ENCODE peak calls at places on chromosomes 3 and 15, in eight cellular contexts. One of them, this sample, is unnamed.
A peak's percentile ranks its signal among the peaks of the same experiment; 100 is the strongest.

GRCh38 chr15:93470042-93470441 is 381.0 kb upstream of the RGMA start:
- DNase-seq in DMS 273 treated with DMSO at 0.1 percent for 48 hours: no peak
- DNase-seq in posterior cingulate gyrus: no peak
- DNase-seq in B cell: no peak
- DNase-seq in activated CD8-positive, alpha-beta memory T cell treated with anti-CD3 and anti-CD28 coated beads for 48 hours: no peak
- DNase-seq in sigmoid colon: no peak
- DNase-seq in NCI-H1092 treated with DMSO at 0.1 percent for 48 hours: no peak
- DNase-seq in epithelial cell of esophagus: no peak
- DNase-seq in this sample: no peak

GRCh38 chr3:15011174-15011573 is 53.9 kb downstream of the MRPS25 start:
- DNase-seq in NCI-H1092 treated with DMSO at 0.1 percent for 48 hours: no peak
- DNase-seq in epithelial cell of esophagus: peak; percentile 76
- DNase-seq in sigmoid colon: no peak
- DNase-seq in B cell: no peak
- DNase-seq in activated CD8-positive, alpha-beta memory T cell treated with anti-CD3 and anti-CD28 coated beads for 48 hours: no peak
- DNase-seq in DMS 273 treated with DMSO at 0.1 percent for 48 hours: no peak
- DNase-seq in posterior cingulate gyrus: no peak
- DNase-seq in this sample: no peak

GRCh38 chr3:114356084-114357009 is 62.5 kb downstream of the TIGIT start:
- DNase-seq in activated CD8-positive, alpha-beta memory T cell treated with anti-CD3 and anti-CD28 coated beads for 48 hours: no peak
- DNase-seq in NCI-H1092 treated with DMSO at 0.1 percent for 48 hours: no peak
- DNase-seq in posterior cingulate gyrus: no peak
- DNase-seq in B cell: no peak
- DNase-seq in epithelial cell of esophagus: no peak
- DNase-seq in sigmoid colon: no peak
- DNase-seq in DMS 273 treated with DMSO at 0.1 percent for 48 hours: no peak
- DNase-seq in this sample: no peak

GRCh38 chr3:178152010-178152409 is 384.2 kb upstream of the KCNMB2 start:
- DNase-seq in posterior cingulate gyrus: no peak
- DNase-seq in epithelial cell of esophagus: no peak
- DNase-seq in NCI-H1092 treated with DMSO at 0.1 percent for 48 hours: peak; percentile 36
- DNase-seq in B cell: no peak
- DNase-seq in sigmoid colon: no peak
- DNase-seq in DMS 273 treated with DMSO at 0.1 percent for 48 hours: no peak
- DNase-seq in activated CD8-positive, alpha-beta memory T cell treated with anti-CD3 and anti-CD28 coated beads for 48 hours: no peak
- DNase-seq in this sample: no peak

GRCh38 chr15:88605507-88606436 is 15.4 kb upstream of the AEN start:
- DNase-seq in epithelial cell of esophagus: peak; percentile 52
- DNase-seq in sigmoid colon: no peak
- DNase-seq in activated CD8-positive, alpha-beta memory T cell treated with anti-CD3 and anti-CD28 coated beads for 48 hours: no peak
- DNase-seq in posterior cingulate gyrus: peak; percentile 88
- DNase-seq in NCI-H1092 treated with DMSO at 0.1 percent for 48 hours: peak; percentile 57
- DNase-seq in B cell: no peak
- DNase-seq in DMS 273 treated with DMSO at 0.1 percent for 48 hours: no peak
- DNase-seq in this sample: no peak

GRCh38 chr3:125192190-125193035 is 20.1 kb downstream of the SLC12A8 start:
- DNase-seq in sigmoid colon: no peak
- DNase-seq in B cell: no peak
- DNase-seq in posterior cingulate gyrus: peak; percentile 26
- DNase-seq in activated CD8-positive, alpha-beta memory T cell treated with anti-CD3 and anti-CD28 coated beads for 48 hours: no peak
- DNase-seq in DMS 273 treated with DMSO at 0.1 percent for 48 hours: no peak
- DNase-seq in epithelial cell of esophagus: peak; percentile 47
- DNase-seq in NCI-H1092 treated with DMSO at 0.1 percent for 48 hours: no peak
- DNase-seq in this sample: no peak

GRCh38 chr15:20295238-20295811 is 246.3 kb downstream of the GOLGA6L6 start:
- DNase-seq in activated CD8-positive, alpha-beta memory T cell treated with anti-CD3 and anti-CD28 coated beads for 48 hours: no peak
- DNase-seq in posterior cingulate gyrus: no peak
- DNase-seq in epithelial cell of esophagus: no peak
- DNase-seq in sigmoid colon: no peak
- DNase-seq in DMS 273 treated with DMSO at 0.1 percent for 48 hours: no peak
- DNase-seq in NCI-H1092 treated with DMSO at 0.1 percent for 48 hours: no peak
- DNase-seq in B cell: no peak
- DNase-seq in this sample: peak; percentile 74

GRCh38 chr15:73994912-73995622 is 551 bp downstream of the PML start:
- DNase-seq in DMS 273 treated with DMSO at 0.1 percent for 48 hours: no peak
- DNase-seq in NCI-H1092 treated with DMSO at 0.1 percent for 48 hours: no peak
- DNase-seq in sigmoid colon: peak; percentile 76
- DNase-seq in B cell: no peak
- DNase-seq in epithelial cell of esophagus: no peak
- DNase-seq in posterior cingulate gyrus: peak; percentile 83
- DNase-seq in activated CD8-positive, alpha-beta memory T cell treated with anti-CD3 and anti-CD28 coated beads for 48 hours: no peak
- DNase-seq in this sample: no peak

GRCh38 chr3:142022381-142022780 is 127.0 kb downstream of the TFDP2 start:
- DNase-seq in sigmoid colon: no peak
- DNase-seq in NCI-H1092 treated with DMSO at 0.1 percent for 48 hours: no peak
- DNase-seq in posterior cingulate gyrus: no peak
- DNase-seq in epithelial cell of esophagus: no peak
- DNase-seq in DMS 273 treated with DMSO at 0.1 percent for 48 hours: peak; percentile 41
- DNase-seq in B cell: no peak
- DNase-seq in activated CD8-positive, alpha-beta memory T cell treated with anti-CD3 and anti-CD28 coated beads for 48 hours: no peak
- DNase-seq in this sample: no peak

GRCh38 chr3:71168043-71168720 is 415.3 kb downstream of the FOXP1 start:
- DNase-seq in activated CD8-positive, alpha-beta memory T cell treated with anti-CD3 and anti-CD28 coated beads for 48 hours: no peak
- DNase-seq in sigmoid colon: no peak
- DNase-seq in posterior cingulate gyrus: no peak
- DNase-seq in DMS 273 treated with DMSO at 0.1 percent for 48 hours: no peak
- DNase-seq in NCI-H1092 treated with DMSO at 0.1 percent for 48 hours: no peak
- DNase-seq in epithelial cell of esophagus: no peak
- DNase-seq in B cell: no peak
- DNase-seq in this sample: no peak

GRCh38 chr15:66563126-66563525 is 2.7 kb downstream of the LCTL start:
- DNase-seq in B cell: no peak
- DNase-seq in activated CD8-positive, alpha-beta memory T cell treated with anti-CD3 and anti-CD28 coated beads for 48 hours: no peak
- DNase-seq in epithelial cell of esophagus: peak; percentile 12
- DNase-seq in posterior cingulate gyrus: no peak
- DNase-seq in sigmoid colon: no peak
- DNase-seq in NCI-H1092 treated with DMSO at 0.1 percent for 48 hours: no peak
- DNase-seq in DMS 273 treated with DMSO at 0.1 percent for 48 hours: no peak
- DNase-seq in this sample: no peak

GRCh38 chr15:64046347-64047153 is at the start of gene DAPK2:
- DNase-seq in NCI-H1092 treated with DMSO at 0.1 percent for 48 hours: peak; percentile 18
- DNase-seq in activated CD8-positive, alpha-beta memory T cell treated with anti-CD3 and anti-CD28 coated beads for 48 hours: peak; percentile 52
- DNase-seq in posterior cingulate gyrus: peak; percentile 96
- DNase-seq in epithelial cell of esophagus: peak; percentile 65
- DNase-seq in B cell: peak; percentile 49
- DNase-seq in sigmoid colon: peak; percentile 78
- DNase-seq in DMS 273 treated with DMSO at 0.1 percent for 48 hours: no peak
- DNase-seq in this sample: peak; percentile 91

GRCh38 chr15:83446904-83447708 is at the start of gene SH3GL3:
- DNase-seq in NCI-H1092 treated with DMSO at 0.1 percent for 48 hours: peak; percentile 3
- DNase-seq in epithelial cell of esophagus: peak; percentile 90
- DNase-seq in activated CD8-positive, alpha-beta memory T cell treated with anti-CD3 and anti-CD28 coated beads for 48 hours: no peak
- DNase-seq in B cell: no peak
- DNase-seq in sigmoid colon: peak; percentile 91
- DNase-seq in DMS 273 treated with DMSO at 0.1 percent for 48 hours: peak; percentile 17
- DNase-seq in posterior cingulate gyrus: peak; percentile 99
- DNase-seq in this sample: peak; percentile 80

GRCh38 chr3:155495387-155495786 is 201.9 kb upstream of the STRIT1 start:
- DNase-seq in B cell: no peak
- DNase-seq in activated CD8-positive, alpha-beta memory T cell treated with anti-CD3 and anti-CD28 coated beads for 48 hours: no peak
- DNase-seq in posterior cingulate gyrus: no peak
- DNase-seq in DMS 273 treated with DMSO at 0.1 percent for 48 hours: no peak
- DNase-seq in sigmoid colon: no peak
- DNase-seq in epithelial cell of esophagus: no peak
- DNase-seq in NCI-H1092 treated with DMSO at 0.1 percent for 48 hours: no peak
- DNase-seq in this sample: no peak

GRCh38 chr3:132318451-132318850 is 1.2 kb downstream of the ACP3 start:
- DNase-seq in epithelial cell of esophagus: peak; percentile 71
- DNase-seq in NCI-H1092 treated with DMSO at 0.1 percent for 48 hours: no peak
- DNase-seq in posterior cingulate gyrus: no peak
- DNase-seq in activated CD8-positive, alpha-beta memory T cell treated with anti-CD3 and anti-CD28 coated beads for 48 hours: no peak
- DNase-seq in B cell: no peak
- DNase-seq in sigmoid colon: no peak
- DNase-seq in DMS 273 treated with DMSO at 0.1 percent for 48 hours: peak; percentile 53
- DNase-seq in this sample: no peak

This sample was measured in cardiac septum.